ENCODE peak calls at places on chromosomes 13 and 19, in seven cellular contexts. One of them, this sample, is unnamed.

GRCh38 chr19:34220472-34221063 is 33.8 kb upstream of the GARRE1 start:
- DNase-seq in GM10248: peak
- DNase-seq in BJ: no peak
- DNase-seq in suprapubic skin: no peak
- DNase-seq in fibroblast of mammary gland: peak
- DNase-seq in astrocyte of the cerebellum: no peak
- DNase-seq in epithelial cell of proximal tubule: no peak
- DNase-seq in this sample: peak

GRCh38 chr13:113474179-113474578 is 16.3 kb downstream of the DCUN1D2 start:
- DNase-seq in GM10248: no peak
- DNase-seq in suprapubic skin: no peak
- DNase-seq in fibroblast of mammary gland: peak
- DNase-seq in astrocyte of the cerebellum: no peak
- DNase-seq in epithelial cell of proximal tubule: no peak
- DNase-seq in BJ: no peak
- DNase-seq in this sample: peak

GRCh38 chr13:113823771-113824170 is 40.1 kb downstream of the GAS6 start:
- DNase-seq in GM10248: no peak
- DNase-seq in epithelial cell of proximal tubule: no peak
- DNase-seq in suprapubic skin: no peak
- DNase-seq in BJ: no peak
- DNase-seq in fibroblast of mammary gland: no peak
- DNase-seq in astrocyte of the cerebellum: no peak
- DNase-seq in this sample: no peak

GRCh38 chr13:44347905-44348304 is 25.7 kb upstream of the SERP2 start:
- DNase-seq in BJ: peak
- DNase-seq in astrocyte of the cerebellum: no peak
- DNase-seq in suprapubic skin: no peak
- DNase-seq in fibroblast of mammary gland: peak
- DNase-seq in GM10248: no peak
- DNase-seq in epithelial cell of proximal tubule: no peak
- DNase-seq in this sample: no peak

GRCh38 chr13:113129480-113129879 is 6.9 kb downstream of the F10 start:
- DNase-seq in BJ: no peak
- DNase-seq in GM10248: no peak
- DNase-seq in astrocyte of the cerebellum: no peak
- DNase-seq in fibroblast of mammary gland: no peak
- DNase-seq in epithelial cell of proximal tubule: no peak
- DNase-seq in suprapubic skin: no peak
- DNase-seq in this sample: no peak

GRCh38 chr19:10091892-10092641 is 6.0 kb downstream of the SHFL start:
- DNase-seq in BJ: no peak
- DNase-seq in astrocyte of the cerebellum: no peak
- DNase-seq in GM10248: no peak
- DNase-seq in fibroblast of mammary gland: no peak
- DNase-seq in epithelial cell of proximal tubule: no peak
- DNase-seq in suprapubic skin: no peak
- DNase-seq in this sample: no peak

GRCh38 chr19:18468930-18469244 is 31.0 kb upstream of the ISYNA1 start:
- DNase-seq in BJ: no peak
- DNase-seq in suprapubic skin: no peak
- DNase-seq in fibroblast of mammary gland: no peak
- DNase-seq in astrocyte of the cerebellum: no peak
- DNase-seq in epithelial cell of proximal tubule: no peak
- DNase-seq in GM10248: no peak
- DNase-seq in this sample: no peak

GRCh38 chr13:20461481-20461859 is 64.2 kb downstream of the CRYL1 start:
- DNase-seq in BJ: no peak
- DNase-seq in astrocyte of the cerebellum: peak
- DNase-seq in suprapubic skin: no peak
- DNase-seq in epithelial cell of proximal tubule: no peak
- DNase-seq in fibroblast of mammary gland: peak
- DNase-seq in GM10248: no peak
- DNase-seq in this sample: no peak

GRCh38 chr19:18910010-18910409 is 9.2 kb downstream of the COPE start:
- DNase-seq in BJ: no peak
- DNase-seq in GM10248: no peak
- DNase-seq in astrocyte of the cerebellum: no peak
- DNase-seq in fibroblast of mammary gland: no peak
- DNase-seq in suprapubic skin: no peak
- DNase-seq in epithelial cell of proximal tubule: no peak
- DNase-seq in this sample: no peak

GRCh38 chr13:44764334-44764733 is 188.2 kb upstream of the TSC22D1 start:
- DNase-seq in BJ: no peak
- DNase-seq in GM10248: no peak
- DNase-seq in astrocyte of the cerebellum: no peak
- DNase-seq in fibroblast of mammary gland: no peak
- DNase-seq in epithelial cell of proximal tubule: no peak
- DNase-seq in suprapubic skin: no peak
- DNase-seq in this sample: no peak

GRCh38 chr13:102721800-102722231 is 27.0 kb upstream of the METTL21C start:
- DNase-seq in BJ: peak
- DNase-seq in astrocyte of the cerebellum: no peak
- DNase-seq in epithelial cell of proximal tubule: no peak
- DNase-seq in GM10248: no peak
- DNase-seq in suprapubic skin: no peak
- DNase-seq in fibroblast of mammary gland: peak
- DNase-seq in this sample: no peak

GRCh38 chr19:18339703-18340102 is 695 bp upstream of the PGPEP1 start:
- DNase-seq in fibroblast of mammary gland: peak
- DNase-seq in suprapubic skin: no peak
- DNase-seq in epithelial cell of proximal tubule: no peak
- DNase-seq in astrocyte of the cerebellum: no peak
- DNase-seq in GM10248: no peak
- DNase-seq in BJ: no peak
- DNase-seq in this sample: no peak

GRCh38 chr13:61685683-61686013 is 270.0 kb upstream of the PCDH20 start:
- DNase-seq in GM10248: no peak
- DNase-seq in fibroblast of mammary gland: no peak
- DNase-seq in epithelial cell of proximal tubule: peak
- DNase-seq in suprapubic skin: no peak
- DNase-seq in BJ: no peak
- DNase-seq in astrocyte of the cerebellum: no peak
- DNase-seq in this sample: no peak

GRCh38 chr13:98239156-98240076 is 62.3 kb upstream of the RNF113B start:
- DNase-seq in fibroblast of mammary gland: no peak
- DNase-seq in astrocyte of the cerebellum: no peak
- DNase-seq in BJ: no peak
- DNase-seq in suprapubic skin: no peak
- DNase-seq in epithelial cell of proximal tubule: no peak
- DNase-seq in GM10248: no peak
- DNase-seq in this sample: no peak

GRCh38 chr19:4304509-4305252 is at the start of gene FSD1:
- DNase-seq in astrocyte of the cerebellum: no peak
- DNase-seq in fibroblast of mammary gland: peak
- DNase-seq in epithelial cell of proximal tubule: no peak
- DNase-seq in BJ: no peak
- DNase-seq in GM10248: peak
- DNase-seq in suprapubic skin: no peak
- DNase-seq in this sample: no peak

GRCh38 chr19:43639507-43640423 is at the start of gene CADM4:
- DNase-seq in suprapubic skin: no peak
- DNase-seq in BJ: no peak
- DNase-seq in astrocyte of the cerebellum: no peak
- DNase-seq in GM10248: peak
- DNase-seq in fibroblast of mammary gland: no peak
- DNase-seq in epithelial cell of proximal tubule: no peak
- DNase-seq in this sample: no peak

GRCh38 chr19:30719189-30719990 is 347.2 kb downstream of the ZNF536 start:
- DNase-seq in fibroblast of mammary gland: peak
- DNase-seq in BJ: no peak
- DNase-seq in GM10248: peak
- DNase-seq in suprapubic skin: no peak
- DNase-seq in astrocyte of the cerebellum: no peak
- DNase-seq in epithelial cell of proximal tubule: no peak
- DNase-seq in this sample: no peak

GRCh38 chr13:33644607-33645543 is 173.1 kb upstream of the RFC3 start:
- DNase-seq in fibroblast of mammary gland: peak
- DNase-seq in epithelial cell of proximal tubule: no peak
- DNase-seq in suprapubic skin: no peak
- DNase-seq in BJ: no peak
- DNase-seq in GM10248: no peak
- DNase-seq in astrocyte of the cerebellum: no peak
- DNase-seq in this sample: no peak

GRCh38 chr13:81610613-81611012 is 1269.7 kb upstream of the SPRY2 start:
- DNase-seq in BJ: no peak
- DNase-seq in astrocyte of the cerebellum: no peak
- DNase-seq in GM10248: no peak
- DNase-seq in suprapubic skin: no peak
- DNase-seq in epithelial cell of proximal tubule: no peak
- DNase-seq in fibroblast of mammary gland: no peak
- DNase-seq in this sample: no peak

GRCh38 chr13:48156466-48156865 is 61.6 kb upstream of the MED4 start:
- DNase-seq in BJ: no peak
- DNase-seq in epithelial cell of proximal tubule: no peak
- DNase-seq in GM10248: no peak
- DNase-seq in astrocyte of the cerebellum: no peak
- DNase-seq in suprapubic skin: peak
- DNase-seq in fibroblast of mammary gland: no peak
- DNase-seq in this sample: no peak

GRCh38 chr19:11286312-11286974 is 9.5 kb upstream of the TSPAN16 start:
- DNase-seq in astrocyte of the cerebellum: no peak
- DNase-seq in epithelial cell of proximal tubule: no peak
- DNase-seq in fibroblast of mammary gland: peak
- DNase-seq in BJ: no peak
- DNase-seq in GM10248: no peak
- DNase-seq in suprapubic skin: no peak
- DNase-seq in this sample: peak
- TF ChIP-seq CTCF in astrocyte of the cerebellum: no peak
- TF ChIP-seq CTCF in epithelial cell of proximal tubule: no peak
- TF ChIP-seq CTCF in fibroblast of mammary gland: peak
- TF ChIP-seq CTCF in BJ: peak
- TF ChIP-seq CTCF in GM10248: peak
- TF ChIP-seq CTCF in suprapubic skin: no peak
- TF ChIP-seq CTCF in this sample: peak

GRCh38 chr13:104011505-104012270 is 945.5 kb upstream of the SLC10A2 start:
- DNase-seq in suprapubic skin: no peak
- DNase-seq in GM10248: no peak
- DNase-seq in BJ: no peak
- DNase-seq in epithelial cell of proximal tubule: no peak
- DNase-seq in fibroblast of mammary gland: no peak
- DNase-seq in astrocyte of the cerebellum: peak
- DNase-seq in this sample: no peak

GRCh38 chr13:104017317-104017716 is 951.1 kb upstream of the SLC10A2 start:
- DNase-seq in fibroblast of mammary gland: no peak
- DNase-seq in GM10248: no peak
- DNase-seq in BJ: no peak
- DNase-seq in suprapubic skin: no peak
- DNase-seq in astrocyte of the cerebellum: no peak
- DNase-seq in epithelial cell of proximal tubule: no peak
- DNase-seq in this sample: no peak

GRCh38 chr13:104014803-104015645 is 948.8 kb upstream of the SLC10A2 start:
- DNase-seq in epithelial cell of proximal tubule: no peak
- DNase-seq in suprapubic skin: no peak
- DNase-seq in BJ: no peak
- DNase-seq in fibroblast of mammary gland: peak
- DNase-seq in GM10248: no peak
- DNase-seq in astrocyte of the cerebellum: peak
- DNase-seq in this sample: no peak

GRCh38 chr13:104015646-104016396 is 949.6 kb upstream of the SLC10A2 start:
- DNase-seq in astrocyte of the cerebellum: peak
- DNase-seq in GM10248: no peak
- DNase-seq in fibroblast of mammary gland: peak
- DNase-seq in BJ: no peak
- DNase-seq in suprapubic skin: no peak
- DNase-seq in epithelial cell of proximal tubule: no peak
- DNase-seq in this sample: no peak
- TF ChIP-seq CTCF in astrocyte of the cerebellum: no peak
- TF ChIP-seq CTCF in GM10248: no peak
- TF ChIP-seq CTCF in fibroblast of mammary gland: no peak
- TF ChIP-seq CTCF in BJ: no peak
- TF ChIP-seq CTCF in suprapubic skin: no peak
- TF ChIP-seq CTCF in epithelial cell of proximal tubule: no peak
- TF ChIP-seq CTCF in this sample: no peak

DNA sequence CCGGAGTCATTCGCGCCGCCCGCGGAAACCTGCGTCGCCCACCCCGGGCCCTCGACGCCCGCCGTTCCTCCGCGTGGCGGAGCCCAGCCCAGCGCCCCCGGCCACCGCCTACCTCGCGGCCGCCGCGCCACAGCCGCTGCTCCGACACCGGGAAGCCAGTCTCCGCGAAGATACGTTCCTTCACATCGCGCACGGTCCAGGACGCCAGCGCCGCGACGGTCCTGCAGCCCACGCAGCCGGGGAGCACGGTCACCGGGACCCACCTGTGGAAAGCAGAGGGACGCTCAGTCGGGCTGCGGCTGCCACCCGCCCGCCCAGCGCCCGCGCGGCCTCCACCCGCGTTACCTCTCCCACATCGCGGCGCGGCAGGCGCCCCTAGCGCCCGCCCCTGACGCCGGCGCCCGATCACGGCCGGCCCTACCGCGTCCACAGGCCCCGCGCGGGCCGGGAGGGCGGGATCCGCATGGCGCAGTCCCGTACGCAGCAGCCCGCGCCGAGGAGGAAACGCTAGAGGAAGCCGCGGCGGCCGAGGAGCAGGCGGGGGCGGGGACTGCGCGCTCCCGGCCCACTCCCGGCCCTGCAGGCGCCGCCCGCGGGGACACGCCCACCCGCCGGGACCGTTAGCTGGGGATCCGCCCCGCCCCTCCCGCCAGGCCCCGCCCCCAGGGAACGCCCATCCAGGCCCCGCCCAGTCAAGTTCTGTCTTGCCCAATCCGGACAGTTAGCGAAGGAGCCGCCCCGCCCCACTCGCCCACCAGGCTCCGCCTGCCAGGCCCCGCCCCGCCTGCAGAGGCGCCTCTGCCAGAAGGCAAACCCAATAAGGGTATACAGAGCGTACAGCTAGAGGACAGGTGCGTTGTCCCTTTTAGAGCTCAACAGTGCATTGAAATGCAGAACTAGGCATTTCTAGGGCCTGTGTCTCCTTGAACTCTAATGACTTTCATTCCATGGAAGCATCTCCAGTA is 58.2 kb downstream of the SACS start:
- DNase-seq in BJ: peak
- DNase-seq in epithelial cell of proximal tubule: no peak
- DNase-seq in GM10248: peak
- DNase-seq in astrocyte of the cerebellum: peak
- DNase-seq in fibroblast of mammary gland: peak
- DNase-seq in suprapubic skin: peak
- DNase-seq in this sample: peak
- TF ChIP-seq CTCF in BJ: peak
- TF ChIP-seq CTCF in epithelial cell of proximal tubule: no peak
- TF ChIP-seq CTCF in GM10248: peak
- TF ChIP-seq CTCF in astrocyte of the cerebellum: no peak
- TF ChIP-seq CTCF in fibroblast of mammary gland: no peak
- TF ChIP-seq CTCF in suprapubic skin: no peak
- TF ChIP-seq CTCF in this sample: no peak

GRCh38 chr19:44903216-44903601 is 2.4 kb upstream of the APOE start:
- DNase-seq in fibroblast of mammary gland: no peak
- DNase-seq in epithelial cell of proximal tubule: no peak
- DNase-seq in astrocyte of the cerebellum: no peak
- DNase-seq in BJ: no peak
- DNase-seq in GM10248: no peak
- DNase-seq in suprapubic skin: no peak
- DNase-seq in this sample: no peak
- TF ChIP-seq CTCF in fibroblast of mammary gland: no peak
- TF ChIP-seq CTCF in epithelial cell of proximal tubule: no peak
- TF ChIP-seq CTCF in astrocyte of the cerebellum: no peak
- TF ChIP-seq CTCF in BJ: no peak
- TF ChIP-seq CTCF in GM10248: no peak
- TF ChIP-seq CTCF in suprapubic skin: no peak
- TF ChIP-seq CTCF in this sample: no peak

GRCh38 chr19:5339950-5340636 is 519 bp downstream of the PTPRS start:
- DNase-seq in astrocyte of the cerebellum: no peak
- DNase-seq in fibroblast of mammary gland: no peak
- DNase-seq in BJ: no peak
- DNase-seq in suprapubic skin: no peak
- DNase-seq in epithelial cell of proximal tubule: no peak
- DNase-seq in GM10248: no peak
- DNase-seq in this sample: no peak
- TF ChIP-seq CTCF in astrocyte of the cerebellum: no peak
- TF ChIP-seq CTCF in fibroblast of mammary gland: no peak
- TF ChIP-seq CTCF in BJ: no peak
- TF ChIP-seq CTCF in suprapubic skin: no peak
- TF ChIP-seq CTCF in epithelial cell of proximal tubule: no peak
- TF ChIP-seq CTCF in GM10248: no peak
- TF ChIP-seq CTCF in this sample: no peak

This sample was measured in AG09319.